ENCODE peak calls at places on chromosomes 1 and 21, in seven cellular contexts. T is H9, U is H1, E is IMR-90, N is trophoblast cell, L is mesendoderm, A is neuronal stem cell. O is an unnamed sample.

GRCh38 chr1:45370575-45370974 is 30.3 kb upstream of the MUTYH start:
- DNase-seq in T (no peak), U (no peak), E (no peak), N (no peak), L (no peak), A (no peak), O (no peak)

GRCh38 chr1:117860906-117861610 is 68.4 kb downstream of the GDAP2 start:
- DNase-seq in T (no peak), U (no peak), E (peak; percentile 92), N (no peak), L (no peak), A (no peak), O (peak; percentile 41)

GRCh38 chr1:160853756-160854155 is 8.9 kb downstream of the CD244 start:
- DNase-seq in T (no peak), U (no peak), E (no peak), N (no peak), L (no peak), A (no peak), O (no peak)

GRCh38 chr21:34543017-34543416 is 31.0 kb upstream of the KCNE1 start:
- DNase-seq in T (no peak), U (no peak), E (no peak), N (no peak), L (no peak), A (no peak), O (no peak)

GRCh38 chr1:166975361-166976129 is at the start of gene ILDR2:
- DNase-seq in T (peak; percentile 76), U (peak; percentile 75), E (peak; percentile 5), N (peak; percentile 14), L (peak; percentile 71), A (peak; percentile 63), O (peak; percentile 44)

GRCh38 chr1:45887156-45887842 is 83.9 kb downstream of the MAST2 start:
- DNase-seq in T (no peak), U (no peak), E (no peak), N (no peak), L (no peak), A (no peak), O (no peak)

GRCh38 chr1:94872771-94873495 is 52.8 kb downstream of the SLC44A3 start:
- DNase-seq in T (no peak), U (no peak), E (peak; percentile 29), N (no peak), L (no peak), A (no peak), O (no peak)

GRCh38 chr1:17819129-17819802 is 64.1 kb downstream of the ACTL8 start:
- DNase-seq in T (peak; percentile 19), U (no peak), E (no peak), N (no peak), L (no peak), A (no peak), O (no peak)

GRCh38 chr1:53084589-53084971 is 22.6 kb downstream of the PODN start:
- DNase-seq in T (no peak), U (no peak), E (no peak), N (no peak), L (no peak), A (no peak), O (no peak)

GRCh38 chr1:10973552-10973951 is 38.9 kb upstream of the TARDBP start:
- DNase-seq in T (peak; percentile 78), U (peak; percentile 61), E (no peak), N (no peak), L (no peak), A (no peak), O (no peak)

GRCh38 chr1:159922499-159923202 is 2.7 kb downstream of the TAGLN2 start:
- DNase-seq in T (no peak), U (no peak), E (peak; percentile 41), N (no peak), L (no peak), A (no peak), O (peak; percentile 76)

GRCh38 chr1:214538497-214538896 is 12.9 kb downstream of the PTPN14 start:
- DNase-seq in T (no peak), U (no peak), E (no peak), N (no peak), L (no peak), A (no peak), O (no peak)

GRCh38 chr1:108758782-108759181 is 12.3 kb downstream of the STXBP3 start:
- DNase-seq in T (no peak), U (no peak), E (no peak), N (no peak), L (no peak), A (no peak), O (no peak)

GRCh38 chr1:108750476-108751191 is 4.2 kb downstream of the STXBP3 start:
- DNase-seq in T (no peak), U (no peak), E (no peak), N (no peak), L (no peak), A (no peak), O (no peak)

GRCh38 chr1:108749081-108749480 is 2.6 kb downstream of the STXBP3 start:
- DNase-seq in T (no peak), U (no peak), E (no peak), N (no peak), L (no peak), A (no peak), O (no peak)

GRCh38 chr1:108747898-108748297 is 1.4 kb downstream of the STXBP3 start:
- DNase-seq in T (no peak), U (no peak), E (no peak), N (no peak), L (no peak), A (no peak), O (no peak)

DNA sequence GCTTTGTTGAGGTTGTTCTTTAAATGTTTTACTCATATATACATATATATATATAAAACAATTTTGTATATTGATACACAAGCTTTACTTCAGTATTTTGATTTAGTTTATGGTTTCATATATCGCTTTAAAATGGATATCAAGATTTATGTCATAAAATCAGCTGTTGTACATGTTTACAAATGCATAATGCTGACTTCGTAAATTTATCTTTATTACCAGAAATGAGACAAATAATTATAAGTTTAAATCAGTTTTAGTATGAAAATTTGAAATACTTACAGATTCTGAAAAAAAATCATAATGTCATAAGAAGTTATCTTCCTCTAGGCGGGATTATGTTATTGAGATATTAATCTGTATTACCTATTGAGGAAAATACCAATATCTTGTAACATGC is 6.9 kb downstream of the STXBP3 start:
- DNase-seq in T (no peak), U (no peak), E (no peak), N (no peak), L (no peak), A (no peak), O (no peak)
- H3K4ac ChIP-seq in T (no peak overlapping the region), U (no peak overlapping the region), E (no peak overlapping the region), N (no peak overlapping the region), L (no peak overlapping the region), A (no peak overlapping the region), O (no peak overlapping the region)

GRCh38 chr1:21696931-21697330 is 27.8 kb upstream of the RAP1GAP start:
- DNase-seq in T (no peak), U (no peak), E (peak; percentile 85), N (no peak), L (no peak), A (no peak), O (peak; percentile 13)

GRCh38 chr1:21689531-21690165 is 20.5 kb upstream of the RAP1GAP start:
- DNase-seq in T (no peak), U (no peak), E (no peak), N (peak; percentile 66), L (no peak), A (no peak), O (no peak)

GRCh38 chr1:21691739-21692138 is 22.6 kb upstream of the RAP1GAP start:
- DNase-seq in T (no peak), U (no peak), E (no peak), N (no peak), L (no peak), A (no peak), O (no peak)

GRCh38 chr1:21693732-21694131 is 24.6 kb upstream of the RAP1GAP start:
- DNase-seq in T (no peak), U (no peak), E (no peak), N (no peak), L (no peak), A (no peak), O (no peak)
- H3K4me1 ChIP-seq in T (no peaks in the 10 kb centered on the region), U (no peaks in the 10 kb centered on the region), E (no peaks in the 10 kb centered on the region), N (no peaks in the 10 kb centered on the region), L (no peaks in the 10 kb centered on the region), A (no peaks in the 10 kb centered on the region), O (peaks cover 1% of the 10 kb centered on the region)

GRCh38 chr1:35930593-35931423 is at the start of gene AGO3:
- DNase-seq in T (peak; percentile 87), U (peak; percentile 91), E (peak; percentile 77), N (peak; percentile 73), L (peak; percentile 96), A (peak; percentile 70), O (peak; percentile 78)

GRCh38 chr1:35932158-35932636 is 1.3 kb downstream of the AGO3 start:
- DNase-seq in T (no peak), U (no peak), E (no peak), N (no peak), L (no peak), A (no peak), O (no peak)

GRCh38 chr1:35931424-35932157 is 686 bp downstream of the AGO3 start:
- DNase-seq in T (no peak), U (no peak), E (peak; percentile 5), N (peak; percentile 7), L (peak; percentile 66), A (no peak), O (peak; percentile 37)

GRCh38 chr1:35927472-35927871 is 3.4 kb upstream of the AGO3 start:
- DNase-seq in T (no peak), U (no peak), E (no peak), N (no peak), L (no peak), A (no peak), O (no peak)

GRCh38 chr1:35929730-35930592 is 944 bp upstream of the AGO3 start:
- DNase-seq in T (peak; percentile 73), U (peak; percentile 55), E (peak; percentile 42), N (peak; percentile 17), L (peak; percentile 84), A (peak; percentile 9), O (no peak)
- H3K4ac ChIP-seq in T (no peak overlapping the region), U (no peak overlapping the region), E (peak overlapping the region; percentile 84), N (peak overlapping the region; percentile 40), L (no peak overlapping the region), A (no peak overlapping the region), O (peak overlapping the region; percentile 55)

GRCh38 chr1:26280333-26281042 is 602 bp downstream of the SH3BGRL3 start:
- DNase-seq in T (no peak), U (no peak), E (peak; percentile 48), N (no peak), L (peak; percentile 45), A (no peak), O (peak; percentile 62)
- H3K4me1 ChIP-seq in T (peaks cover 11% of the 10 kb centered on the region), U (peaks cover 25% of the 10 kb centered on the region), E (peaks cover 68% of the 10 kb centered on the region), N (peaks cover 17% of the 10 kb centered on the region), L (peaks cover 13% of the 10 kb centered on the region), A (peaks cover 33% of the 10 kb centered on the region), O (peaks cover 54% of the 10 kb centered on the region)